ENCODE peak calls at places on chromosomes 3 and 15, in five cellular contexts. A, T, M, B and K are unnamed samples.

GRCh38 chr15:91912336-91912735 is 58.8 kb downstream of the SLCO3A1 start:
- DNase-seq in A (no peak), T (no peak), M (no peak), B (no peak), K (no peak)

GRCh38 chr3:139846729-139847128 is 88.3 kb upstream of the CLSTN2 start:
- DNase-seq in A (no peak), T (no peak), M (no peak), B (no peak), K (no peak)

GRCh38 chr3:11499144-11499543 is 144.6 kb downstream of the VGLL4 start:
- DNase-seq in A (no peak), T (no peak), M (peak; percentile 79), B (peak; percentile 1), K (no peak)

GRCh38 chr15:25793354-25794050 is 69.6 kb downstream of the ATP10A start:
- DNase-seq in A (no peak), T (peak; percentile 60), M (no peak), B (no peak), K (no peak)

GRCh38 chr15:64102497-64102896 is 6.7 kb downstream of the SNX1 start:
- DNase-seq in A (no peak), T (no peak), M (no peak), B (no peak), K (no peak)

GRCh38 chr3:56700136-56700535 is 17.1 kb upstream of the TASOR start:
- DNase-seq in A (no peak), T (no peak), M (no peak), B (no peak), K (no peak)

GRCh38 chr3:168095611-168096209 is at the start of gene GOLIM4:
- DNase-seq in A (peak; percentile 96), T (peak; percentile 97), M (peak; percentile 85), B (peak; percentile 99), K (peak; percentile 41)

GRCh38 chr15:52523646-52524045 is 5.0 kb downstream of the MYO5A start:
- DNase-seq in A (no peak), T (no peak), M (no peak), B (no peak), K (no peak)

GRCh38 chr3:27927882-27928281 is 205.8 kb upstream of the EOMES start:
- DNase-seq in A (no peak), T (no peak), M (no peak), B (no peak), K (no peak)

GRCh38 chr15:55695432-55695831 is 47.5 kb downstream of the PRTG start:
- DNase-seq in A (peak; percentile 58), T (no peak), M (no peak), B (no peak), K (no peak)

GRCh38 chr3:17832021-17832420 is 89.6 kb upstream of the TBC1D5 start:
- DNase-seq in A (no peak), T (no peak), M (no peak), B (no peak), K (no peak)

GRCh38 chr3:72299321-72299802 is 514.4 kb upstream of the PROK2 start:
- DNase-seq in A (no peak), T (no peak), M (no peak), B (no peak), K (no peak)

GRCh38 chr3:50321844-50322385 is 630 bp downstream of the HYAL2 start:
- DNase-seq in A (peak; percentile 91), T (no peak), M (no peak), B (no peak), K (peak; percentile 68)
- TF ChIP-seq CTCF in A (peak; percentile 76), T (no peak), M (peak; percentile 60), B (peak; percentile 12), K (peak; percentile 49)

GRCh38 chr15:60905587-60905986 is 323.5 kb downstream of the RORA start:
- DNase-seq in A (peak; percentile 45), T (no peak), M (no peak), B (peak; percentile 33), K (no peak)
- TF ChIP-seq CTCF in A (peak; percentile 32), T (no peak), M (no peak), B (peak; percentile 24), K (peak; percentile 10)

GRCh38 chr3:33067484-33067883 is 29.5 kb downstream of the GLB1 start:
- DNase-seq in A (no peak), T (no peak), M (no peak), B (peak; percentile 10), K (no peak)

GRCh38 chr3:33061782-33062181 is 35.2 kb downstream of the GLB1 start:
- DNase-seq in A (no peak), T (no peak), M (peak; percentile 34), B (no peak), K (no peak)

GRCh38 chr3:33063651-33064051 is 33.3 kb downstream of the GLB1 start:
- DNase-seq in A (no peak), T (no peak), M (no peak), B (no peak), K (no peak)

GRCh38 chr3:33062814-33063346 is 34.1 kb downstream of the GLB1 start:
- DNase-seq in A (no peak), T (no peak), M (no peak), B (no peak), K (no peak)

DNA sequence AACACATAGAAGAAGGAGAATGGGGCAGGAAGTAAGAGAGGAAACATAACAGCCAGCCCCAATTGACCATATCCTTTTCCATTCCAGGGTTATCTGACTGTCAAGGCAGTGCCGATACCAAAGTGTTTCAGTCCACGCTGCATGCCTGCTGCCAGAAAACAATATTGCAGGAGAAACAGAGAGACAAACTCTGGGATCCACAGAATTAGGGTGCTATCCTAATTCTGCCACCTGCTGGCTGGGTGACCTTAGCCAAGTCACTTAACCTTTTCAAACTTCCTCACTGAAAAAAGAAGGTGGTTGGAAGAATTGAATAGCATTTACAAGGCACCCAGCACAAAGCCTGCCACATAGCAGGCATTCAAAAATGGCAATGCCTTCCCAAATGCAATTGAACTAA is 32.0 kb downstream of the GLB1 start:
- DNase-seq in A (no peak), T (no peak), M (no peak), B (no peak), K (no peak)
- TF ChIP-seq CTCF in A (no peak), T (no peak), M (no peak), B (no peak), K (no peak)

GRCh38 chr3:123161167-123161566 is 40.6 kb upstream of the SEC22A start:
- DNase-seq in A (peak; percentile 16), T (no peak), M (no peak), B (no peak), K (no peak)
- TF ChIP-seq CTCF in A (peak; percentile 36), T (no peak), M (no peak), B (no peak), K (no peak)

DNA sequence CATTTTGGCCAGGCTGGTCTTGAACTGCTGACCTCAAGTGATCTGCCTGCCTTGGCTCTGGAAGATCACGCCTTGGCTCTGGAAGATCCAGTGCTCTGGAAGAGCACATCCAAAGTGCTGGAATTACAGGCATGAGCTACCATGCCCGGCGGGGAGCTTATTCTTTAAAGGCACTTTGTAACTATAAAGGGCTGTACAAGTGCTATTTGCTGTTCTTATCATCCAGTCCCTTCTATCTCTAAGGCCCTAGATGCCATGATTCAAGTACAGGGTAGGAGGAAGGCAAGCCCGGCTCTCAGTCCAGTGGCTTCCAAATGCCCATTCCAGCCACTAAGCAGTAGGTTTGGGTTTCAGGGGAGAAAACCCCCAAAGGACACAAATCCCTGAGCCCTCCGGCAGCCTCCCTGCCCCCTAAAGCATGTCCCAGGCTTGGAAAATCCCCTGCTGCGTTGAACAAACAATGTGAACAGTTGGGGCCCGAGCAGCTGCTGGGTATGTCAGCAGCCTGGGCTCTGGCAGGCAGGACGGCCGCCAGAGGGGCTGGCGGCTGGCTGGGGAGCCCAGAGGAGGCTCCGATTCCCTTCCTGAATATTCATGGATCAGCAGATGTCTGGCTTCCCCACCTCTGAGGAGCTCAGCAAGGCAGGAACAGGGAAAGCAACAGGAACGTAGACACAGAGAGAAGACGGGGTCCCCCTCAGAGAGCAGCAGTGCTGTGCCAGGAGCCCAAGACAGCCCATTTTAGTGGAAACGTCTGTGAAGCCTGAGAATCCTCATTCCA is 7.7 kb downstream of the IGDCC4 start:
- DNase-seq in A (peak; percentile 95), T (no peak), M (peak; percentile 28), B (no peak), K (no peak)
- TF ChIP-seq CTCF in A (peak; percentile 25), T (no peak), M (no peak), B (no peak), K (no peak)

DNA sequence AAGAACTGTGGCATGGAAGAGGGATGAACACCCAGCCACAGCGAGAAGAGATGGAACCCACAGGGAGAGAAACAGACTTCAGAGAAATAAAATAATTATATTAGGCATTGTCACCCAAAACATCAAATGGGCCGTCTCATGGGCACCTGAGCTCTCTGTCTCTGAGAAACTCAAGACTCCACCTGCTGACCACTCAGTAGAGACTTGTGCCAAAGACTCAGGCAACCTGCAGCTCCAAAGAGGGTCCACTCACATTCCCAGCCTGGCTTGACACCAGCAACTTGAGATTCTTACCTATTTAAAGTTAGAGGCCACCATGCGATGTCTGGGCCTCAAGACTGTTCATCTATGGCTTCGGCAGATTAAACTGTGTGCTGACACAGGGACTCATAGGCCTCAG is 12.0 kb downstream of the SEMA5B start:
- DNase-seq in A (no peak), T (no peak), M (no peak), B (no peak), K (no peak)
- TF ChIP-seq CTCF in A (peak; percentile 8), T (no peak), M (no peak), B (no peak), K (no peak)

GRCh38 chr3:24290596-24290995 is 204.1 kb downstream of the THRB start:
- DNase-seq in A (no peak), T (no peak), M (no peak), B (no peak), K (no peak)
- TF ChIP-seq CTCF in A (no peak), T (no peak), M (no peak), B (no peak), K (no peak)

DNA sequence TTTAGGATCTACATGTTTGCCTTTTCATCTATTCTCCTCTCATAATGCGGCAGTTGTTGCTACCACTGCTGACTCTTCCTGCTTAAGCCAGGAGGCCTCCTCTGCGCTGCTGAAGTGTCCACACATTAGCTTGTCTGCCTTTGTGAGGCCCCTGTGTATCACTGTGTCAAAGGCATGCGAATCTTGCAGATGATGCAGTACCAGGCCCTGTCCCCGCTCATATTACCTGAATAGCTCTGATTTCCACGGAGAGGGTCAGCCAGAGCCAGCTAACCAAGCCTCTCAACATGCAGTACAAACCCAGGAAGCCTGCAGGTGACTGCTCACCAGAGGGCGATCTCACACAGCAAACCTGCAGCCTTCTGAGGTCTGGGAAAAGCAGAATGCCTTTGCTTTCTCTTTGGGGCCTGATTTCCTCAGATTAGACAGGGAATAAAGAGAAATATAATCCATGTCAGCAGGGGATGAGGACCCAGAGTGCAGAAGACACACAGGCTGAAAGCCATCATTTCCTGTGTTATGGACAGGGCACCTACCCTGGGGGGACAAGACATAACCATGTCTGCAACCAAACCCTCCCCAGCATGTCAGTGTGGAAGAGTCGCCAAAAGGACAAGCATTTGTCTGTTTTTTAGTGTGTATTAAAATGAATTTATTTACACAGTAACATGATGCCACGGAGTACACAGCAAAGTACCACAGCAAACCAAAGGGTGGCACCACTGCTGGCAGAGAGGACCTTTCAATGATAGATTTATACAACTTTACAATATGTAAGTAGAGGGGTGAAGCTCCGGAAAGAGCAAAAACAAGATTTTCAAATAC is 36.8 kb upstream of the TSPAN3 start:
- DNase-seq in A (peak; percentile 83), T (peak; percentile 72), M (no peak), B (peak; percentile 75), K (peak; percentile 47)
- TF ChIP-seq CTCF in A (peak; percentile 85), T (peak; percentile 23), M (peak; percentile 82), B (peak; percentile 69), K (peak; percentile 89)